ENCODE peak calls at places on chromosomes 7 and 10, in four cellular contexts. V is lower lobe of right lung, F is gastrocnemius medialis, S is fibroblast of lung. U is an unnamed sample.

GRCh38 chr10:22723783-22724182 is 9.4 kb upstream of the PIP4K2A start:
- DNase-seq in V (no peak), F (no peak), S (no peak), U (no peak)

GRCh38 chr7:119594956-119595355 is 678.0 kb upstream of the KCND2 start:
- DNase-seq in F (no peak), V (no peak), S (no peak), U (no peak)

GRCh38 chr10:71476249-71477011 is 79.7 kb downstream of the CDH23 start:
- DNase-seq in F (no peak), V (no peak), S (no peak), U (no peak)

GRCh38 chr7:81607987-81608386 is 161.9 kb downstream of the HGF start:
- DNase-seq in S (no peak), V (no peak), F (no peak), U (no peak)

GRCh38 chr10:86341361-86341811 is 25.2 kb downstream of the GRID1 start:
- DNase-seq in V (peak; percentile 22), S (no peak), F (no peak), U (no peak)

GRCh38 chr10:132518572-132519381 is 18.8 kb upstream of the INPP5A start:
- DNase-seq in F (peak; percentile 65), S (no peak), V (peak; percentile 85), U (no peak)

GRCh38 chr10:78740976-78741375 is 327.8 kb upstream of the ZMIZ1 start:
- DNase-seq in F (no peak), V (no peak), S (no peak), U (no peak)

GRCh38 chr7:124456286-124456685 is 309.3 kb downstream of the GPR37 start:
- DNase-seq in V (no peak), S (no peak), F (no peak), U (no peak)

GRCh38 chr7:151626422-151627115 is 106.9 kb upstream of the RHEB start:
- DNase-seq in V (no peak), F (peak; percentile 46), S (peak; percentile 35), U (no peak)

GRCh38 chr10:126243976-126244375 is 144.3 kb downstream of the ADAM12 start:
- DNase-seq in V (no peak), F (no peak), S (peak; percentile 63), U (no peak)

GRCh38 chr10:21364196-21365114 is 161.0 kb downstream of the SKIDA1 start:
- DNase-seq in V (no peak), S (peak; percentile 33), F (no peak), U (no peak)

GRCh38 chr7:49852619-49853462 is 79.4 kb downstream of the VWC2 start:
- DNase-seq in V (no peak), S (peak; percentile 2), F (no peak), U (no peak)

GRCh38 chr10:72275351-72276012 is 1.8 kb downstream of the DDIT4 start:
- DNase-seq in F (peak; percentile 41), S (peak; percentile 63), V (no peak), U (no peak)

GRCh38 chr10:30158325-30158960 is 99.1 kb upstream of the JCAD start:
- DNase-seq in F (no peak), V (no peak), S (no peak), U (no peak)

GRCh38 chr10:69914373-69915268 is 112.9 kb downstream of the COL13A1 start:
- DNase-seq in F (peak; percentile 41), V (peak; percentile 77), S (peak; percentile 74), U (peak; percentile 19)

GRCh38 chr10:83612050-83612449 is 527.3 kb upstream of the GHITM start:
- DNase-seq in S (peak; percentile 62), F (no peak), V (no peak), U (no peak)

GRCh38 chr10:10780746-10781145 is 236.9 kb upstream of the CELF2 start:
- DNase-seq in V (no peak), F (no peak), S (no peak), U (no peak)

GRCh38 chr10:15486404-15486803 is 115.3 kb upstream of the FAM171A1 start:
- DNase-seq in V (no peak), F (no peak), S (peak; percentile 86), U (no peak)

GRCh38 chr10:132883391-132883881 is 58.9 kb downstream of the CFAP46 start:
- DNase-seq in V (no peak), F (no peak), S (no peak), U (no peak)

GRCh38 chr10:63027533-63027932 is 105.6 kb upstream of the NRBF2 start:
- DNase-seq in S (no peak), F (no peak), V (no peak), U (no peak)

GRCh38 chr10:79066460-79067240 is 2.1 kb upstream of the ZMIZ1 start:
- DNase-seq in F (no peak), S (peak; percentile 51), V (peak; percentile 35), U (no peak)

GRCh38 chr10:35135861-35136260 is 9.2 kb downstream of the CREM start:
- DNase-seq in V (no peak), F (no peak), S (no peak), U (no peak)

GRCh38 chr10:18610517-18610916 is 40.9 kb downstream of the NSUN6 start:
- DNase-seq in S (peak; percentile 83), F (no peak), V (no peak), U (no peak)

GRCh38 chr10:17412323-17412722 is 42.1 kb downstream of the ST8SIA6 start:
- DNase-seq in F (no peak), S (no peak), V (no peak), U (no peak)

GRCh38 chr7:151126500-151127137 is 40.3 kb downstream of the AGAP3 start:
- DNase-seq in S (no peak), V (peak; percentile 61), F (no peak), U (no peak)

GRCh38 chr10:91925022-91925320 is 1.4 kb downstream of the BTAF1 start:
- DNase-seq in S (no peak), V (no peak), F (no peak), U (no peak)

GRCh38 chr7:41942468-41943097 is 239.7 kb upstream of the INHBA start:
- DNase-seq in V (no peak), S (peak; percentile 84), F (no peak), U (no peak)

GRCh38 chr7:105779856-105780815 is 96.3 kb downstream of the ATXN7L1 start:
- DNase-seq in F (no peak), V (no peak), S (no peak), U (no peak)

GRCh38 chr7:32299133-32299702 is 191.0 kb downstream of the LSM5 start:
- DNase-seq in F (no peak), S (no peak), V (no peak), U (no peak)

GRCh38 chr10:13743101-13743693 is 156.4 kb downstream of the PRPF18 start:
- DNase-seq in V (no peak), S (peak; percentile 31), F (no peak), U (no peak)

GRCh38 chr7:38411404-38411803 is 138.0 kb upstream of the TARP start:
- DNase-seq in F (no peak), V (no peak), S (no peak), U (no peak)

GRCh38 chr7:144830024-144830785 is 5.6 kb downstream of the TPK1 start:
- DNase-seq in F (no peak), V (no peak), S (no peak), U (no peak)

GRCh38 chr10:63744060-63744941 is 223.1 kb downstream of the REEP3 start:
- DNase-seq in V (no peak), S (peak; percentile 61), F (no peak), U (no peak)

GRCh38 chr10:20355011-20355410 is 538.8 kb downstream of the PLXDC2 start:
- DNase-seq in F (no peak), V (no peak), S (no peak), U (no peak)

GRCh38 chr7:93921607-93922446 is at the start of gene GNG11:
- DNase-seq in V (peak; percentile 74), S (peak; percentile 74), F (peak; percentile 27), U (peak; percentile 14)

GRCh38 chr10:48803831-48804584 is 119.3 kb downstream of the WDFY4 start:
- DNase-seq in F (no peak), S (no peak), V (no peak), U (no peak)
- H3K4me1 ChIP-seq in F (no peaks in the 10 kb centered on the region), S (no peaks in the 10 kb centered on the region), V (peaks cover 40% of the 10 kb centered on the region), U (peaks cover 27% of the 10 kb centered on the region)

GRCh38 chr10:117532451-117533107 is 10.0 kb upstream of the EMX2 start:
- DNase-seq in S (no peak), F (no peak), V (no peak), U (no peak)
- H3K4me3 ChIP-seq in S (no peak overlapping the region), F (peak overlapping the region; percentile 18), V (no peak overlapping the region), U (no peak overlapping the region)

DNA sequence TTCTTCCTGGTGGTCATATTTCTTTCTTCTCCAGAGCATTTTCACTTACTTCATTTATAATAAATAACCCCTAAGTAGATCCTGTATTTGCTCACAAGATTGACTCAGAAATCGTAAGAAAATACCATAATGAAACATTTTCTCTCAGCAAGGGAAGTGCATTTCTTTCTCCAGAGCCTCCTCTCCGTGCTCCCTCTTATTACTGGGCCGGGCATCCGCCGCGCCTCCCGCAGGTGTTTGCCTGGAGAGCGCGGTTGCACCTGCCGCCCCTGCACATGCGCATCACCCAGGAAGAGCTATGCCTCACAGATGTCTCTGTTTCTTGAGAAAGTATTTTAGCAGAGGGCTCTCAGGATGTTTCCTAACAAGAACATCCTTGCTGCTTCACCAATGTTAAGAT is 509.2 kb downstream of the TCERG1L start:
- DNase-seq in V (no peak), F (no peak), S (no peak), U (no peak)
- H3K27ac ChIP-seq in V (no peak overlapping the region), F (no peak overlapping the region), S (no peak overlapping the region), U (no peak overlapping the region)

GRCh38 chr7:55127622-55128081 is 108.8 kb downstream of the EGFR start:
- DNase-seq in F (no peak), V (no peak), S (peak; percentile 90), U (no peak)
- H3K4me1 ChIP-seq in F (peaks cover 92% of the 10 kb centered on the region), V (peaks cover 77% of the 10 kb centered on the region), S (peaks cover 60% of the 10 kb centered on the region), U (peaks cover 71% of the 10 kb centered on the region)

GRCh38 chr10:58322835-58323209 is 12.0 kb upstream of the UBE2D1 start:
- DNase-seq in F (no peak), V (no peak), S (no peak), U (no peak)
- H3K4me3 ChIP-seq in F (no peak overlapping the region), V (no peak overlapping the region), S (no peak overlapping the region), U (no peak overlapping the region)

GRCh38 chr7:132635127-132635526 is 58.9 kb upstream of the PLXNA4 start:
- DNase-seq in F (no peak), S (no peak), V (no peak), U (no peak)

GRCh38 chr7:132639983-132640382 is 63.7 kb upstream of the PLXNA4 start:
- DNase-seq in V (no peak), S (no peak), F (no peak), U (no peak)

GRCh38 chr7:132641238-132641637 is 65.0 kb upstream of the PLXNA4 start:
- DNase-seq in S (no peak), V (no peak), F (no peak), U (no peak)

GRCh38 chr7:132636581-132636980 is 60.3 kb upstream of the PLXNA4 start:
- DNase-seq in V (no peak), S (no peak), F (no peak), U (no peak)

DNA sequence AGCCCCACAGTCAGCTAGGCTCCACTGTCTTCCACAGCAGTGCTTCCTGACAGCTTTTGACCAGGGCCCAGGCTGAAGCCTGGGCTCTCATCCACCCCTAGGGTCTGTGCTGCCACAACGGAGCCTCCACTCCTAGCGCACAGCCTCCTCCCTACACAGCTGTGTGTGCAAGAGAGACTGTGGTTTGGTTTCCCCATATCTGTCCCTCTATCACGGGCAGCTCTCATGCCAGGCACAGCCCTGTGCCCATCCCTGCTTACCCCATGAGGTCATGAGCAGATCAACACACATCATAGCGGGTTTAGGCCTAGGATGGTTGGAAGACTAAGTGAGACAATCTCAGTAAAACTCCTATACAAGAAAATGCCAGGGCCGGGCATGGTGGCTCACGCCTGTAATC is 61.7 kb upstream of the PLXNA4 start:
- DNase-seq in S (no peak), F (no peak), V (no peak), U (no peak)
- H3K27ac ChIP-seq in S (no peak overlapping the region), F (no peak overlapping the region), V (no peak overlapping the region), U (no peak overlapping the region)

GRCh38 chr10:100684688-100685235 is 60.6 kb upstream of the PAX2 start:
- DNase-seq in S (no peak), F (no peak), V (no peak), U (no peak)
- H3K4me1 ChIP-seq in S (no peaks in the 10 kb centered on the region), F (no peaks in the 10 kb centered on the region), V (no peaks in the 10 kb centered on the region), U (no peaks in the 10 kb centered on the region)